ENCODE peak calls at places on chromosomes 12 and 14, in seven cellular contexts. Q is nephron progenitor cell; B is Caki2; P is stimulated activated CD8-positive, alpha-beta memory T cell treated with anti-CD3 and anti-CD28 coated beads, Interleukin-15, amount 100 ng/mL, for 1 hour; U is lower lobe of right lung; G is activated T-cell treated with anti-CD3 and anti-CD28 coated beads, Interleukin-2, amount 50 U/mL, for 1 hour; K is osteoblast. T is an unnamed sample.

GRCh38 chr14:59190372-59190771 is 1.9 kb downstream of the DAAM1 start:
- DNase-seq in G (no peak), Q (peak; percentile 21), U (no peak), P (no peak), K (no peak), B (no peak), T (no peak)

GRCh38 chr12:6945613-6946012 is 1.8 kb downstream of the C12orf57 start:
- DNase-seq in U (peak; percentile 47), G (no peak), K (no peak), B (no peak), Q (no peak), P (no peak), T (no peak)

GRCh38 chr12:56154246-56154771 is 1.9 kb downstream of the MYL6B start:
- DNase-seq in G (no peak), B (no peak), K (no peak), Q (no peak), U (peak; percentile 14), P (no peak), T (no peak)

GRCh38 chr12:15721716-15722115 is 67.5 kb downstream of the EPS8 start:
- DNase-seq in B (no peak), G (no peak), Q (no peak), U (no peak), K (no peak), P (no peak), T (no peak)

GRCh38 chr14:49940805-49941421 is 48.0 kb downstream of the ARF6 start:
- DNase-seq in Q (no peak), U (no peak), P (no peak), B (no peak), K (no peak), G (no peak), T (no peak)

GRCh38 chr14:86129426-86129825 is 599.5 kb downstream of the FLRT2 start:
- DNase-seq in K (no peak), Q (no peak), B (no peak), P (no peak), U (no peak), G (no peak), T (no peak)

GRCh38 chr14:60655114-60655897 is 6.0 kb upstream of the SIX1 start:
- DNase-seq in U (no peak), Q (peak; percentile 53), K (no peak), P (no peak), G (no peak), B (no peak), T (peak; percentile 55)

GRCh38 chr12:95205685-95206084 is 11.6 kb downstream of the FGD6 start:
- DNase-seq in K (peak; percentile 41), Q (no peak), U (no peak), P (no peak), B (peak; percentile 57), G (no peak), T (no peak)

GRCh38 chr12:124722871-124723270 is 140.8 kb downstream of the SCARB1 start:
- DNase-seq in Q (no peak), B (no peak), K (no peak), P (no peak), G (no peak), U (no peak), T (no peak)

GRCh38 chr14:28744126-28744525 is 22.5 kb upstream of the FOXG1 start:
- DNase-seq in U (no peak), G (no peak), P (no peak), K (no peak), B (no peak), Q (no peak), T (no peak)

GRCh38 chr12:98253641-98254040 is 261.7 kb upstream of the TMPO start:
- DNase-seq in U (no peak), P (no peak), K (no peak), B (no peak), Q (no peak), G (no peak), T (no peak)

T was measured in ecto neural progenitor cell.